ENCODE peak calls at places on chromosomes 1 and 21, in five cellular contexts. S is choroid plexus epithelial cell, O is transverse colon, Q is skeletal muscle cell, N is caudate nucleus. M is an unnamed sample.

GRCh38 chr1:180572745-180573144 is 14.0 kb downstream of the OVAAL start:
- DNase-seq in S (no peak), O (no peak), Q (no peak), N (no peak), M (no peak)

GRCh38 chr1:212671342-212672031 is 28.2 kb downstream of the BATF3 start:
- DNase-seq in S (peak), O (peak), Q (peak), N (peak), M (no peak)

GRCh38 chr1:66464802-66465201 is 69.2 kb upstream of the SGIP1 start:
- DNase-seq in S (peak), O (no peak), Q (peak), N (no peak), M (no peak)

GRCh38 chr1:40385437-40386310 is 12.1 kb downstream of the SMAP2 start:
- DNase-seq in S (peak), O (peak), Q (peak), N (no peak), M (no peak)

GRCh38 chr1:195345149-195345548 is 1263.1 kb downstream of the KCNT2 start:
- DNase-seq in S (no peak), O (no peak), Q (no peak), N (no peak), M (no peak)

GRCh38 chr1:16248603-16249534 is 11.9 kb upstream of the CPLANE2 start:
- DNase-seq in S (peak), O (peak), Q (peak), N (peak), M (peak)

GRCh38 chr1:49298304-49298703 is 521.6 kb upstream of the BEND5 start:
- DNase-seq in S (peak), O (no peak), Q (peak), N (no peak), M (no peak)

GRCh38 chr1:235784950-235785349 is 81.8 kb downstream of the LYST start:
- DNase-seq in S (no peak), O (no peak), Q (no peak), N (no peak), M (no peak)

GRCh38 chr1:212605441-212605976 is 3.1 kb upstream of the ATF3 start:
- DNase-seq in S (peak), O (no peak), Q (no peak), N (no peak), M (no peak)

GRCh38 chr21:37087188-37087587 is 14.1 kb downstream of the TTC3 start:
- DNase-seq in S (peak), O (no peak), Q (no peak), N (no peak), M (no peak)

GRCh38 chr1:1003618-1004419 is 3.9 kb upstream of the HES4 start:
- DNase-seq in S (no peak), O (no peak), Q (no peak), N (no peak), M (no peak)